ENCODE peak calls at places on chromosomes 11 and 22, in ten cellular contexts. O is AG09309, H is pancreas, M is NB4, A is chondrocyte, W is GM20000, S is B cell, F is HepG2, C is astrocyte of the cerebellum, K is mucosa of descending colon. B is an unnamed sample.

GRCh38 chr11:58075781-58076180 is 45.0 kb downstream of the OR6Q1 start:
- DNase-seq in O (peak; percentile 7), H (no peak), M (no peak), A (no peak), W (no peak), S (no peak), F (peak; percentile 22), C (no peak), K (no peak), B (no peak)

GRCh38 chr11:17145972-17146371 is 61.8 kb downstream of the PIK3C2A start:
- DNase-seq in O (no peak), H (no peak), M (no peak), A (no peak), W (peak; percentile 13), S (no peak), F (no peak), C (no peak), K (no peak), B (no peak)

GRCh38 chr11:19642185-19642591 is 70.4 kb upstream of the NAV2 start:
- DNase-seq in O (no peak), H (no peak), M (peak; percentile 17), A (no peak), W (no peak), S (no peak), F (no peak), C (no peak), K (no peak), B (no peak)

GRCh38 chr22:30435674-30436126 is 10.1 kb downstream of the MTFP1 start:
- DNase-seq in O (no peak), H (no peak), M (no peak), A (peak; percentile 55), W (peak; percentile 26), S (peak; percentile 74), F (no peak), C (no peak), K (peak; percentile 85), B (peak; percentile 93)

GRCh38 chr22:23514317-23515038 is 65.6 kb downstream of the IGLL1 start:
- DNase-seq in O (no peak), H (no peak), M (no peak), A (no peak), W (no peak), S (no peak), F (no peak), C (no peak), K (no peak), B (no peak)

GRCh38 chr11:14373941-14374646 is 15.1 kb upstream of the RRAS2 start:
- DNase-seq in O (peak; percentile 57), H (no peak), M (no peak), A (no peak), W (no peak), S (no peak), F (peak; percentile 38), C (peak; percentile 33), K (no peak), B (no peak)

GRCh38 chr11:130439160-130439519 is 9.3 kb upstream of the ADAMTS15 start:
- DNase-seq in O (no peak), H (no peak), M (peak; percentile 95), A (no peak), W (no peak), S (no peak), F (no peak), C (no peak), K (no peak), B (peak; percentile 56)

GRCh38 chr11:122339661-122340060 is 223.6 kb upstream of the BLID start:
- DNase-seq in O (no peak), H (no peak), M (no peak), A (no peak), W (no peak), S (no peak), F (no peak), C (no peak), K (no peak), B (no peak)

GRCh38 chr11:8830641-8831040 is 80.3 kb upstream of the AKIP1 start:
- DNase-seq in O (no peak), H (no peak), M (no peak), A (no peak), W (no peak), S (no peak), F (no peak), C (no peak), K (no peak), B (no peak)

GRCh38 chr11:29100967-29101366 is 915.9 kb downstream of the KCNA4 start:
- DNase-seq in O (no peak), H (no peak), M (no peak), A (no peak), W (no peak), S (no peak), F (no peak), C (no peak), K (no peak), B (no peak)

GRCh38 chr11:34053161-34053686 is 1.7 kb downstream of the CAPRIN1 start:
- DNase-seq in O (no peak), H (peak; percentile 78), M (peak; percentile 87), A (peak; percentile 93), W (peak; percentile 79), S (peak; percentile 79), F (peak; percentile 67), C (peak; percentile 44), K (peak; percentile 88), B (peak; percentile 90)

GRCh38 chr22:49006207-49007012 is 821.3 kb downstream of the BRD1 start:
- DNase-seq in O (no peak), H (no peak), M (no peak), A (no peak), W (no peak), S (no peak), F (no peak), C (no peak), K (no peak), B (no peak)
- TF ChIP-seq CTCF in O (no peak), H (no peak), M (no peak), A (no peak), W (no peak), S (no peak), F (no peak), C (no peak), K (no peak), B (no peak)

GRCh38 chr11:36308577-36308976 is 12.5 kb downstream of the PRR5L start:
- DNase-seq in O (no peak), H (no peak), M (no peak), A (no peak), W (no peak), S (no peak), F (no peak), C (no peak), K (no peak), B (no peak)

GRCh38 chr11:36309779-36310178 is 13.7 kb downstream of the PRR5L start:
- DNase-seq in O (no peak), H (no peak), M (no peak), A (no peak), W (no peak), S (no peak), F (no peak), C (no peak), K (no peak), B (no peak)

GRCh38 chr11:36304349-36304748 is 8.3 kb downstream of the PRR5L start:
- DNase-seq in O (no peak), H (no peak), M (peak; percentile 20), A (no peak), W (no peak), S (no peak), F (no peak), C (no peak), K (no peak), B (no peak)

GRCh38 chr11:36305047-36305446 is 9.0 kb downstream of the PRR5L start:
- DNase-seq in O (no peak), H (no peak), M (no peak), A (no peak), W (no peak), S (no peak), F (no peak), C (no peak), K (no peak), B (no peak)

GRCh38 chr11:36306888-36307287 is 10.8 kb downstream of the PRR5L start:
- DNase-seq in O (no peak), H (no peak), M (peak; percentile 34), A (no peak), W (no peak), S (peak; percentile 55), F (peak; percentile 36), C (no peak), K (no peak), B (peak; percentile 36)
- TF ChIP-seq CTCF in O (peak; percentile 49), H (no peak), M (no peak), A (peak; percentile 87), W (no peak), S (peak; percentile 60), F (peak; percentile 45), C (peak; percentile 43), K (no peak), B (no peak)

GRCh38 chr22:42079319-42080251 is at the start of gene SMDT1:
- DNase-seq in O (peak; percentile 94), H (peak; percentile 100), M (peak; percentile 98), A (peak; percentile 100), W (peak; percentile 98), S (peak; percentile 99), F (peak; percentile 95), C (peak; percentile 96), K (peak; percentile 100), B (peak; percentile 98)
- TF ChIP-seq CTCF in O (no peak), H (no peak), M (no peak), A (no peak), W (no peak), S (no peak), F (no peak), C (no peak), K (no peak), B (no peak)

DNA sequence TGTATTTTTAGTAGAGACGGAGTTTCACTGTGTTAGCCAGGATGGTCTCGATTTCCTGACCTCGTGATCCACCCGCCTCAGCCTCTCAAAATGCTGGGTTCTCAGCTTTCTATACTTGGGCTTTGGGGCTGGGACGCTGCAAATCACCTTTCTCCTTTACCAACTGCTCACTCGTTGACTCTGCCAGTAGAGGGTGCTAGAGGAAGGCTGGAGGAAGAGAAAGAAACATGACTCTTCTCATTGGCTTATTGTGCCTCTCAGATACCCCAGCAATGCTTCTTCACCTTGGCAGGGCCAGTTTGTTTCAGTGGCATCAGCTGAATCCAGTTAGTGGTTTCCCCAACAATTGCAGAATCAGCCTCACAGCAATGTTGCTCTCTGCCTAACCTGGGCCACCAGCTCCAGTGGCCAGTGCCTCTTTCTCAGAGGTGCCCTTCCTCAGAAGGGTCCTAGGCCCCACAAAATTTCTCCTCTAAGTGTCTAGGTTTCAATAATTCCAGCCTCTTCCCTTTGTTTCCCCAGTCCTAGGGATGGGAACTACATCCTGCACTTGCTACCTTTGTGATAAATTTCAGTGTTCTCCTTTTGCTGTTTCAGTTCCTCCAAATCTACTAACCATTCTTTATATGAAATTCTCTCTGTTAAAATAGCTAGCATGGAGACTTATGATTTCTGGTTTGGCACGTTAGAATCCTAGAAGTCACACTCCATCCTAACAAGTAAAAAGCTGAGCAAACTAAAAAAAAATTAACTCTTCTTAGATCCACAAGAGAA is 71.5 kb upstream of the VSTM5 start:
- DNase-seq in O (no peak), H (peak; percentile 31), M (peak; percentile 72), A (no peak), W (peak; percentile 52), S (peak; percentile 8), F (peak; percentile 56), C (peak; percentile 57), K (no peak), B (peak; percentile 44)
- TF ChIP-seq CTCF in O (peak; percentile 92), H (peak; percentile 50), M (peak; percentile 94), A (peak; percentile 82), W (peak; percentile 42), S (no peak), F (peak; percentile 87), C (peak; percentile 85), K (no peak), B (peak; percentile 58)